ENCODE peak calls at places on chromosome 10, in seven cellular contexts. I is Panc1, Y is sigmoid colon, B is prostate gland, T is HCT116, E is GM23338, S is breast epithelium. N is an unnamed sample.

GRCh38 chr10:9762966-9763656 is 1254.6 kb upstream of the CELF2 start:
- DNase-seq in I (no peak), Y (no peak), B (no peak), T (no peak), E (no peak), S (no peak), N (no peak)

GRCh38 chr10:109996225-109996624 is 11.6 kb upstream of the ADD3 start:
- DNase-seq in I (no peak), Y (no peak), B (no peak), T (no peak), E (no peak), S (no peak), N (no peak)

GRCh38 chr10:6953131-6953834 is 373.2 kb upstream of the PRKCQ start:
- DNase-seq in I (no peak), Y (peak; percentile 74), B (no peak), T (no peak), E (no peak), S (peak; percentile 23), N (no peak)

GRCh38 chr10:110312206-110312605 is 7.5 kb upstream of the SMNDC1 start:
- DNase-seq in I (no peak), Y (no peak), B (no peak), T (no peak), E (no peak), S (no peak), N (no peak)

GRCh38 chr10:22321156-22321711 is 335 bp downstream of the BMI1 start:
- DNase-seq in I (no peak), Y (peak; percentile 81), B (no peak), T (no peak), E (peak; percentile 87), S (no peak), N (no peak)

GRCh38 chr10:128058106-128058745 is 68.0 kb downstream of the MKI67 start:
- DNase-seq in I (no peak), Y (no peak), B (no peak), T (no peak), E (no peak), S (no peak), N (no peak)

GRCh38 chr10:21888959-21889358 is 114.6 kb downstream of the DNAJC1 start:
- DNase-seq in I (no peak), Y (no peak), B (no peak), T (no peak), E (no peak), S (no peak), N (no peak)

GRCh38 chr10:58063854-58064480 is 203.7 kb downstream of the IPMK start:
- DNase-seq in I (no peak), Y (no peak), B (no peak), T (no peak), E (no peak), S (no peak), N (no peak)

GRCh38 chr10:7337431-7338171 is 73.2 kb downstream of the SFMBT2 start:
- DNase-seq in I (no peak), Y (no peak), B (no peak), T (no peak), E (no peak), S (no peak), N (peak; percentile 27)

GRCh38 chr10:14583967-14584366 is 190.7 kb downstream of the FAM107B start:
- DNase-seq in I (no peak), Y (no peak), B (no peak), T (no peak), E (no peak), S (no peak), N (no peak)

DNA sequence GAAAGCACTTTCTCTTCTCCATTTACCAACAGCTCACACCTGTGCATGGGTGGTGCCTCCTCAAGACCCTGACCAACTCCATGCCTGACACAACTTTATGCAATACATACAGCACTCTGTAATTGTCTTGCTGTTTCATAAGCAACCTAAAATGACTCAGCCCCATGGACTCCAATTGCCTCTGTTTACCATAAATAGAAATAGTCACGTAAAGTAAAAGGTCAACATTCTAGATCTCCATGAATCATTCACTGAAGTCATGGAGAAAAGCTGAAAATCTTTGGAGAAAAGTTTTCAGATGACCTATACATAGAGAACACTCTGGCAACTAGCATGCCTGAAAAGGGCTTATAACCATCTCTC is 95.7 kb upstream of the KCNIP2 start:
- DNase-seq in I (peak; percentile 85), Y (no peak), B (no peak), T (peak; percentile 87), E (no peak), S (no peak), N (no peak)
- TF ChIP-seq POLR2AphosphoS5 in I (no peak), Y (no peak), B (no peak), T (peak; percentile 72), E (no peak), S (no peak), N (no peak)

DNA sequence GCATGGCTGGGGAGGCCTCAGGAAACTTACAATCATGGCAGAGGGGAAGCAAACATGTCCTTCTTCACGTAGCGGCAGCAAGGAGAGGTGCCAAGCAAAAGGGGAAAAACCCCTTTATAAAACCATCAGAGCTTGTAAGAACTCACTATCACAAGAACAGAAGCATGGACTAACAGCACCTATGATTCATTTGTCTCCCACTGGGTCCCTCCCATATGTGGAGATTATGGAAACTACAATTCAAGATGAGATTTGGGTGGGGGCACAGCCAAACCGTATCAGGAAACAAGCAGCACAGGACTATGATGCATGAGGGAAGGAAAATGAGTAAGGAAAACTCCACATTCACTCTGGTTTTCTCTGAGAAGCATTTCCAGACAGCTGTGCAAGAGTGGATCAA is 81.6 kb downstream of the RSU1 start:
- DNase-seq in I (no peak), Y (no peak), B (no peak), T (no peak), E (no peak), S (no peak), N (no peak)
- TF ChIP-seq POLR2AphosphoS5 in I (no peak), Y (no peak), B (no peak), T (no peak), E (no peak), S (no peak), N (no peak)

GRCh38 chr10:124917939-124918830 is 23.7 kb upstream of the ZRANB1 start:
- DNase-seq in I (no peak), Y (no peak), B (peak; percentile 9), T (no peak), E (no peak), S (no peak), N (no peak)

GRCh38 chr10:124916098-124916584 is 25.8 kb upstream of the ZRANB1 start:
- DNase-seq in I (no peak), Y (no peak), B (no peak), T (no peak), E (peak; percentile 14), S (no peak), N (no peak)

GRCh38 chr10:124917168-124917938 is 24.6 kb upstream of the ZRANB1 start:
- DNase-seq in I (no peak), Y (peak; percentile 81), B (peak; percentile 40), T (no peak), E (peak; percentile 62), S (peak; percentile 56), N (peak; percentile 37)

GRCh38 chr10:124918906-124919305 is 23.0 kb upstream of the ZRANB1 start:
- DNase-seq in I (no peak), Y (no peak), B (no peak), T (no peak), E (no peak), S (no peak), N (no peak)

GRCh38 chr10:124916585-124917167 is 25.2 kb upstream of the ZRANB1 start:
- DNase-seq in I (peak; percentile 43), Y (peak; percentile 99), B (peak; percentile 98), T (peak; percentile 90), E (peak; percentile 98), S (peak; percentile 97), N (peak; percentile 98)
- TF ChIP-seq POLR2AphosphoS5 in I (peak; percentile 94), Y (peak; percentile 97), B (peak; percentile 92), T (peak; percentile 99), E (peak; percentile 98), S (peak; percentile 90), N (peak; percentile 88)

GRCh38 chr10:75497997-75498797 is 66.8 kb downstream of the LRMDA start:
- DNase-seq in I (no peak), Y (peak; percentile 82), B (peak; percentile 54), T (peak; percentile 78), E (no peak), S (no peak), N (no peak)
- TF ChIP-seq POLR2AphosphoS5 in I (no peak), Y (peak; percentile 80), B (peak; percentile 70), T (peak; percentile 19), E (no peak), S (no peak), N (no peak)

DNA sequence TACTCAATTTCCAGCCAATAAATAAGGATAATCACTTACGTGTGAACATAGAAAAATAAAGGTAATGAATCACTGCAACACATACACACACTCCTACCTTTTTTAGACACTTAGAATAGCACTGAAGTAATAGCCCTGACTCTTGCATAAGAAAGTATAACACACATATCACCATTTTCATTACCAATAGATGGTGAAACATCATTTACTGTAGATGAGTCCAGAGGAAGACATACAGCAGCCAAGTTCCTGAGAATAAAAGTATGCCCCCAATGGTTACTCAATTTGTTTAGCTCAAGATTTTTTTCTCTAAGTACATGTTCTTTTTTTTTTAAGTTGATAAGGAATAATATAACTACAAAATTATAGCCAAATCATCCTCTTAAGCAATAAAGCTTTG is 316.3 kb downstream of the PARD3 start:
- DNase-seq in I (no peak), Y (no peak), B (no peak), T (no peak), E (no peak), S (no peak), N (no peak)
- TF ChIP-seq POLR2AphosphoS5 in I (no peak), Y (no peak), B (no peak), T (no peak), E (no peak), S (no peak), N (no peak)

DNA sequence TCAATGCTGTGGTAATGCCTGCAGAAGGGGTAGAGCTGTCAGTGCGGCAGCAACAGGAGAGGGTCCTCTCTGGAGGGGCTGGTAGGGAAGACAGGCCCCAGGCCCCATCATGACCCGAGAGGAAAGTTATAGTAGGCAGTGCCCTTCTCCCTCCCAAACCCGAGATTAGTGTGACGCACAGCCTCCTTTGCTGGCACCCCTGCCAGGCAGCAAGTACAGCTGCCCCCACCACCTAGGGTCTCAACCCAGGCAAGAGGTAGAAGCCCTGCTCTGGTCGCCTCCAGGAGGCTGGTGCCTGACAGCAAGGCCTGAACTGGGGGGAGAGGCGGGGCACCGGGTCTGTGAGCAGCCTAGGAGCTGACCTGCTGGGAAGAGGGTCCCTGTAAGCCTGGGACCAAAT is 15.5 kb downstream of the LOXL4 start:
- DNase-seq in I (no peak), Y (no peak), B (no peak), T (no peak), E (no peak), S (no peak), N (no peak)
- TF ChIP-seq POLR2AphosphoS5 in I (no peak), Y (no peak), B (no peak), T (no peak), E (no peak), S (no peak), N (no peak)

GRCh38 chr10:27911006-27911405 is 87.9 kb downstream of the ODAD2 start:
- DNase-seq in I (no peak), Y (no peak), B (no peak), T (no peak), E (no peak), S (no peak), N (no peak)
- TF ChIP-seq POLR2AphosphoS5 in I (no peak), Y (no peak), B (peak; percentile 18), T (no peak), E (no peak), S (no peak), N (no peak)

GRCh38 chr10:71613303-71613777 is 106.2 kb downstream of the C10orf105 start:
- DNase-seq in I (no peak), Y (no peak), B (no peak), T (peak; percentile 12), E (no peak), S (no peak), N (no peak)
- TF ChIP-seq POLR2AphosphoS5 in I (no peak), Y (no peak), B (no peak), T (peak; percentile 30), E (no peak), S (no peak), N (no peak)

N was measured in GM12892.